ENCODE peak calls at places on chromosomes 16 and 17, in six cellular contexts. C is stomach, A is ovary, I is A549, W is cardiac muscle cell, G is fibroblast of lung. U is an unnamed sample.

GRCh38 chr17:79019631-79020584 is 4.1 kb upstream of the C1QTNF1 start:
- DNase-seq in C (peak; percentile 71), A (peak; percentile 72), I (peak; percentile 71), W (peak; percentile 71), G (peak; percentile 86), U (peak; percentile 72)

GRCh38 chr16:12614662-12615278 is 188.9 kb downstream of the CPPED1 start:
- DNase-seq in C (no peak), A (no peak), I (no peak), W (no peak), G (no peak), U (no peak)

GRCh38 chr16:66634527-66635196 is 30.2 kb downstream of the CMTM3 start:
- DNase-seq in C (no peak), A (no peak), I (no peak), W (no peak), G (no peak), U (no peak)

GRCh38 chr16:11708421-11708820 is 34.2 kb downstream of the TXNDC11 start:
- DNase-seq in C (no peak), A (no peak), I (no peak), W (no peak), G (peak; percentile 7), U (no peak)

GRCh38 chr16:4957420-4957719 is 760 bp upstream of the SEC14L5 start:
- DNase-seq in C (peak; percentile 36), A (peak; percentile 55), I (no peak), W (no peak), G (no peak), U (no peak)

GRCh38 chr16:2205104-2205966 is at the start of gene MLST8:
- DNase-seq in C (peak; percentile 87), A (peak; percentile 93), I (peak; percentile 90), W (peak; percentile 91), G (peak; percentile 88), U (peak; percentile 88)

GRCh38 chr17:50056961-50057330 is 1.0 kb downstream of the ITGA3 start:
- DNase-seq in C (peak; percentile 40), A (no peak), I (no peak), W (peak; percentile 35), G (peak; percentile 63), U (no peak)

GRCh38 chr16:84606081-84606875 is 11.6 kb downstream of the COTL1 start:
- DNase-seq in C (no peak), A (no peak), I (no peak), W (no peak), G (no peak), U (no peak)

GRCh38 chr16:46689492-46690280 is at the start of gene ORC6:
- DNase-seq in C (peak; percentile 98), A (peak; percentile 98), I (peak; percentile 87), W (peak; percentile 98), G (peak; percentile 97), U (peak; percentile 99)

GRCh38 chr16:83912152-83912948 is 13.4 kb downstream of the MLYCD start:
- DNase-seq in C (no peak), A (no peak), I (no peak), W (no peak), G (peak; percentile 34), U (peak; percentile 58)

GRCh38 chr16:21277927-21278706 is at the start of gene CRYM:
- DNase-seq in C (peak; percentile 64), A (peak; percentile 72), I (peak; percentile 82), W (peak; percentile 72), G (peak; percentile 29), U (peak; percentile 50)

GRCh38 chr17:71740866-71741265 is 380.0 kb upstream of the SOX9 start:
- DNase-seq in C (no peak), A (no peak), I (no peak), W (no peak), G (no peak), U (no peak)

GRCh38 chr17:152860-153420 is 15.6 kb downstream of the SCGB1C2 start:
- DNase-seq in C (no peak), A (no peak), I (no peak), W (no peak), G (no peak), U (peak; percentile 27)

GRCh38 chr17:43858201-43858600 is 11.2 kb downstream of the CD300LG start:
- DNase-seq in C (no peak), A (no peak), I (no peak), W (no peak), G (no peak), U (no peak)

GRCh38 chr17:78925662-78926555 is 722 bp upstream of the TIMP2 start:
- DNase-seq in C (peak; percentile 45), A (peak; percentile 91), I (no peak), W (no peak), G (peak; percentile 92), U (peak; percentile 88)

GRCh38 chr16:9337262-9338032 is 246.0 kb downstream of the HAPSTR1 start:
- DNase-seq in C (no peak), A (no peak), I (no peak), W (no peak), G (no peak), U (no peak)

GRCh38 chr17:49022391-49022941 is 25.3 kb downstream of the IGF2BP1 start:
- DNase-seq in C (no peak), A (no peak), I (peak; percentile 53), W (peak; percentile 84), G (no peak), U (no peak)

GRCh38 chr17:81583589-81584337 is 31.6 kb upstream of the FAAP100 start:
- DNase-seq in C (no peak), A (no peak), I (no peak), W (no peak), G (no peak), U (no peak)

GRCh38 chr17:4691686-4692085 is 12.3 kb downstream of the PELP1 start:
- DNase-seq in C (no peak), A (no peak), I (no peak), W (no peak), G (peak; percentile 15), U (no peak)

GRCh38 chr16:59886021-59886420 is 1151.9 kb upstream of the GOT2 start:
- DNase-seq in C (no peak), A (no peak), I (no peak), W (no peak), G (peak; percentile 91), U (peak; percentile 39)

GRCh38 chr17:49708515-49709161 is 874 bp upstream of the SLC35B1 start:
- DNase-seq in C (no peak), A (no peak), I (no peak), W (no peak), G (no peak), U (no peak)

GRCh38 chr16:76450890-76451289 is 173.7 kb downstream of the CNTNAP4 start:
- DNase-seq in C (no peak), A (no peak), I (no peak), W (no peak), G (no peak), U (no peak)

GRCh38 chr16:82181456-82182185 is 11.6 kb upstream of the MPHOSPH6 start:
- DNase-seq in C (no peak), A (no peak), I (no peak), W (no peak), G (no peak), U (no peak)

GRCh38 chr16:12228607-12229499 is 252.3 kb downstream of the SNX29 start:
- DNase-seq in C (no peak), A (peak; percentile 76), I (peak; percentile 57), W (peak; percentile 73), G (peak; percentile 71), U (peak; percentile 31)

DNA sequence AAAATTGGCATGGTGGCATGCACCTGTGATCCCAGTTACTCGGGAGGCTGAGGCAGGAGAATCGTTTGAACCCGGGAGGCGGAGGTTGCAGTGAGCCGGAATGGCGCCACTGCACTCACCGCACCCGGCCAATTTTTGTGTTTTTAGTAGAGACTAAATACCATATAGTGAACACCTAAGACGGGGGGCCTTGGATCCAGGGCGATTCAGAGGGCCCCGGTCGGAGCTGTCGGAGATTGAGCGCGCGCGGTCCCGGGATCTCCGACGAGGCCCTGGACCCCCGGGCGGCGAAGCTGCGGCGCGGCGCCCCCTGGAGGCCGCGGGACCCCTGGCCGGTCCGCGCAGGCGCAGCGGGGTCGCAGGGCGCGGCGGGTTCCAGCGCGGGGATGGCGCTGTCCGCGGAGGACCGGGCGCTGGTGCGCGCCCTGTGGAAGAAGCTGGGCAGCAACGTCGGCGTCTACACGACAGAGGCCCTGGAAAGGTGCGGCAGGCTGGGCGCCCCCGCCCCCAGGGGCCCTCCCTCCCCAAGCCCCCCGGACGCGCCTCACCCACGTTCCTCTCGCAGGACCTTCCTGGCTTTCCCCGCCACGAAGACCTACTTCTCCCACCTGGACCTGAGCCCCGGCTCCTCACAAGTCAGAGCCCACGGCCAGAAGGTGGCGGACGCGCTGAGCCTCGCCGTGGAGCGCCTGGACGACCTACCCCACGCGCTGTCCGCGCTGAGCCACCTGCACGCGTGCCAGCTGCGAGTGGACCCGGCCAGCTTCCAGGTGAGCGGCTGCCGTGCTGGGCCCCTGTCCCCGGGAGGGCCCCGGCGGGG is at the start of gene HBQ1:
- DNase-seq in C (no peak), A (peak; percentile 65), I (peak; percentile 73), W (peak; percentile 82), G (no peak), U (no peak)
- TF ChIP-seq CTCF in C (peak; percentile 28), A (no peak), I (peak; percentile 85), W (peak; percentile 45), G (peak; percentile 19), U (peak; percentile 27)

DNA sequence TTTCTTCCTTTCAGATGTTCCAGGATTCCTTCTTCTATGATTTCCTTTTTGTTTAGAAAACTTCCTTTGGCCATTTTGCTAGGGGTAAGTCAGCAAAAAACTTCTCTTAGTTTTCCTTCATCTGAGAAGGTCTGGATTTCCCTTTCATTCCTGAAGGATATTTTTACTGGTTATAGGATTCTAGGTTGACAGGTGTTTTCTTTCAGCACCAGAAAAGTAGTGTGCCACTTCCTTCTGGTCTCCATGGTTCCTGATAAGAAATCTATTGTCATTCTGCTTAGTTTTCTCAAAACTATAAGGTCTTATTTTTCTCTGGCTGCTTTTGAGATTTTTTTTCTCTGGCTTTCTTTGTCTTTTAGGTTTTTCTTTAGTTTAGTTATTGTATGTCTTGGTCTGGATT is 27.6 kb downstream of the MPRIP start:
- DNase-seq in C (no peak), A (no peak), I (no peak), W (no peak), G (no peak), U (no peak)
- H3K4me1 ChIP-seq in C (peaks cover 50% of the 10 kb centered on the region), A (peaks cover 9% of the 10 kb centered on the region), I (peaks cover 90% of the 10 kb centered on the region), W (no peaks in the 10 kb centered on the region), G (peaks cover 20% of the 10 kb centered on the region), U (peaks cover 64% of the 10 kb centered on the region)

GRCh38 chr17:39863918-39864746 is at the start of gene IKZF3:
- DNase-seq in C (peak; percentile 84), A (peak; percentile 40), I (peak; percentile 64), W (peak; percentile 86), G (peak; percentile 5), U (peak; percentile 66)

GRCh38 chr17:39866013-39866730 is 1.8 kb upstream of the ZPBP2 start:
- DNase-seq in C (no peak), A (no peak), I (no peak), W (no peak), G (no peak), U (no peak)

GRCh38 chr17:39863244-39863917 is 731 bp downstream of the IKZF3 start:
- DNase-seq in C (no peak), A (no peak), I (no peak), W (no peak), G (no peak), U (no peak)

GRCh38 chr17:39861235-39861634 is 2.9 kb downstream of the IKZF3 start:
- DNase-seq in C (no peak), A (no peak), I (no peak), W (no peak), G (no peak), U (no peak)
- TF ChIP-seq CTCF in C (no peak), A (no peak), I (no peak), W (no peak), G (no peak), U (no peak)

DNA sequence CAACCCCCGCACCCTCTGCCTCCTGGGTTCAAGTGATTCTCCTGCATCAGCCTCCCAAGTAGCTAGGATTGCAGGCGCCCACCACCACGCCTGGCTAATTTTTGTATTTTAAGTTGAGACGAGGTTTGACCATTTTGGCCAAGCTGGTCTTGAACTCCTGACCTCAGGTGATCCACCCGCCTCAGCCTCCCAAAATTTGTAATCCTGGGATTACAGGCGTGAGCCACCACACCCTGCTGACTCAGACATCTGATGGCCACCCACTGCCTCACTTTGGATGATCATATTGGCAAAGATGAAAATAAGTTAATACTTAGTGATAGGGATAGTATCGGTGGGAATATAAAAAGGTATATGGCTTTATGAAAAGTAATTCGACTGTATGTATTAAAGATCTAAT is 55.9 kb downstream of the GRB2 start:
- DNase-seq in C (no peak), A (no peak), I (no peak), W (no peak), G (no peak), U (no peak)
- H3K4me1 ChIP-seq in C (peaks cover 73% of the 10 kb centered on the region), A (peaks cover 3% of the 10 kb centered on the region), I (peaks cover 26% of the 10 kb centered on the region), W (peaks cover 32% of the 10 kb centered on the region), G (no peaks in the 10 kb centered on the region), U (peaks cover 57% of the 10 kb centered on the region)